ENCODE peak calls at places on chromosomes 11 and 22, in seven cellular contexts. R, T, H, S, K, O and G are unnamed samples.

GRCh38 chr11:99368579-99368978 is 347.8 kb downstream of the CNTN5 start:
- DNase-seq in R (no peak), O (no peak), T (no peak), S (no peak), H (no peak), K (peak), G (no peak)

GRCh38 chr11:69310934-69311766 is 17.2 kb downstream of the MYEOV start:
- DNase-seq in K (no peak), T (no peak), R (no peak), O (no peak), H (no peak), S (no peak), G (no peak)

GRCh38 chr11:125376856-125377255 is 119.2 kb downstream of the FEZ1 start:
- DNase-seq in S (no peak), O (no peak), T (no peak), R (no peak), K (peak), H (no peak), G (peak)

GRCh38 chr11:61362542-61362875 is 335 bp downstream of the TMEM138 start:
- DNase-seq in H (no peak), O (peak), T (peak), R (no peak), S (peak), K (peak), G (no peak)

GRCh38 chr11:2368178-2368850 is 8.8 kb upstream of the CD81 start:
- DNase-seq in K (no peak), H (no peak), T (no peak), S (no peak), R (no peak), O (no peak), G (no peak)

GRCh38 chr11:86811637-86812321 is 11.4 kb downstream of the PRSS23 start:
- DNase-seq in T (no peak), S (peak), R (no peak), O (peak), H (no peak), K (peak), G (no peak)

GRCh38 chr22:42635531-42635930 is 4.9 kb downstream of the ATP5MGL start:
- DNase-seq in K (peak), O (no peak), R (peak), T (no peak), H (no peak), S (peak), G (no peak)

GRCh38 chr11:76044750-76045320 is 161.5 kb downstream of the WNT11 start:
- DNase-seq in O (no peak), S (no peak), H (no peak), R (no peak), T (no peak), K (no peak), G (no peak)

GRCh38 chr11:19027829-19028595 is 32.5 kb downstream of the MRGPRX2 start:
- DNase-seq in H (no peak), O (peak), S (peak), R (no peak), K (peak), T (no peak), G (no peak)

GRCh38 chr11:61052182-61052972 is 49.9 kb upstream of the CD5 start:
- DNase-seq in O (no peak), T (no peak), R (no peak), H (no peak), S (no peak), K (no peak), G (no peak)

GRCh38 chr22:37400719-37401118 is 26.6 kb downstream of the ELFN2 start:
- DNase-seq in H (no peak), S (no peak), O (peak), T (no peak), R (no peak), K (no peak), G (no peak)

GRCh38 chr11:134995746-134996145 is 583.7 kb upstream of the B3GAT1 start:
- DNase-seq in T (no peak), R (no peak), H (no peak), S (no peak), O (no peak), K (no peak), G (no peak)

GRCh38 chr11:117565709-117566108 is 231.3 kb downstream of the DSCAML1 start:
- DNase-seq in O (no peak), R (no peak), S (no peak), T (no peak), K (no peak), H (no peak), G (no peak)

GRCh38 chr11:47641585-47642098 is 717 bp downstream of the MTCH2 start:
- DNase-seq in T (no peak), R (no peak), O (peak), K (no peak), S (no peak), H (no peak), G (peak)

GRCh38 chr22:34414467-34415440 is 494.5 kb upstream of the LARGE1 start:
- DNase-seq in K (peak), S (peak), O (peak), H (no peak), R (no peak), T (no peak), G (peak)

GRCh38 chr22:29217827-29218757 is 12.4 kb downstream of the EMID1 start:
- DNase-seq in K (no peak), R (peak), S (no peak), T (no peak), O (no peak), H (no peak), G (no peak)

GRCh38 chr11:77397631-77398030 is 76.3 kb downstream of the PAK1 start:
- DNase-seq in T (no peak), R (no peak), S (no peak), K (no peak), O (no peak), H (no peak), G (peak)

GRCh38 chr11:73729594-73730206 is 31.2 kb downstream of the RAB6A start:
- DNase-seq in H (no peak), S (peak), K (no peak), T (no peak), R (no peak), O (peak), G (no peak)

GRCh38 chr22:47094861-47095330 is 332.4 kb downstream of the TBC1D22A start:
- DNase-seq in R (no peak), T (no peak), H (no peak), O (no peak), S (peak), K (peak), G (no peak)

GRCh38 chr11:94662065-94662779 is 95.1 kb downstream of the PIWIL4 start:
- DNase-seq in T (no peak), R (no peak), K (no peak), H (no peak), S (no peak), O (no peak), G (no peak)